ENCODE peak calls at places on chromosomes 6 and 20, in seven cellular contexts. One of them, this sample, is unnamed. For H3K4me1 and H3K27me3, the result is how much of the 10 kb centered on the place peaks cover.

GRCh38 chr6:23180504-23181293 is 611.3 kb downstream of the HDGFL1 start:
- DNase-seq in HepG2: no peak
- DNase-seq in effector memory CD4-positive, alpha-beta T cell: no peak
- DNase-seq in GM23248: peak
- DNase-seq in neuronal stem cell: peak
- DNase-seq in ascending aorta: no peak
- DNase-seq in left ventricle myocardium inferior: peak
- DNase-seq in this sample: no peak

GRCh38 chr6:162917506-162917905 is 189.7 kb downstream of the PACRG start:
- DNase-seq in HepG2: no peak
- DNase-seq in effector memory CD4-positive, alpha-beta T cell: no peak
- DNase-seq in GM23248: peak
- DNase-seq in neuronal stem cell: no peak
- DNase-seq in ascending aorta: no peak
- DNase-seq in left ventricle myocardium inferior: no peak
- DNase-seq in this sample: no peak

GRCh38 chr6:20583447-20583806 is 49.2 kb downstream of the CDKAL1 start:
- DNase-seq in HepG2: no peak
- DNase-seq in effector memory CD4-positive, alpha-beta T cell: no peak
- DNase-seq in GM23248: no peak
- DNase-seq in neuronal stem cell: no peak
- DNase-seq in ascending aorta: no peak
- DNase-seq in left ventricle myocardium inferior: no peak
- DNase-seq in this sample: no peak

GRCh38 chr6:152185158-152185574 is 377.7 kb downstream of the ESR1 start:
- DNase-seq in HepG2: no peak
- DNase-seq in effector memory CD4-positive, alpha-beta T cell: no peak
- DNase-seq in GM23248: no peak
- DNase-seq in neuronal stem cell: no peak
- DNase-seq in ascending aorta: no peak
- DNase-seq in left ventricle myocardium inferior: no peak
- DNase-seq in this sample: no peak

GRCh38 chr20:51322164-51322707 is 220.3 kb downstream of the NFATC2 start:
- DNase-seq in HepG2: no peak
- DNase-seq in effector memory CD4-positive, alpha-beta T cell: no peak
- DNase-seq in GM23248: no peak
- DNase-seq in neuronal stem cell: no peak
- DNase-seq in ascending aorta: no peak
- DNase-seq in left ventricle myocardium inferior: no peak
- DNase-seq in this sample: no peak

GRCh38 chr6:35181933-35182612 is 31.7 kb upstream of the SCUBE3 start:
- DNase-seq in HepG2: no peak
- DNase-seq in effector memory CD4-positive, alpha-beta T cell: no peak
- DNase-seq in GM23248: peak
- DNase-seq in neuronal stem cell: no peak
- DNase-seq in ascending aorta: peak
- DNase-seq in left ventricle myocardium inferior: peak
- DNase-seq in this sample: no peak

GRCh38 chr6:99495466-99495865 is 19.8 kb downstream of the USP45 start:
- DNase-seq in HepG2: no peak
- DNase-seq in effector memory CD4-positive, alpha-beta T cell: no peak
- DNase-seq in GM23248: peak
- DNase-seq in neuronal stem cell: no peak
- DNase-seq in ascending aorta: no peak
- DNase-seq in left ventricle myocardium inferior: no peak
- DNase-seq in this sample: no peak

GRCh38 chr20:16069416-16070010 is 503.7 kb downstream of the KIF16B start:
- DNase-seq in HepG2: no peak
- DNase-seq in effector memory CD4-positive, alpha-beta T cell: no peak
- DNase-seq in GM23248: no peak
- DNase-seq in neuronal stem cell: no peak
- DNase-seq in ascending aorta: no peak
- DNase-seq in left ventricle myocardium inferior: no peak
- DNase-seq in this sample: no peak

GRCh38 chr6:79076881-79077641 is 993 bp downstream of the PHIP start:
- DNase-seq in HepG2: peak
- DNase-seq in effector memory CD4-positive, alpha-beta T cell: peak
- DNase-seq in GM23248: peak
- DNase-seq in neuronal stem cell: peak
- DNase-seq in ascending aorta: peak
- DNase-seq in left ventricle myocardium inferior: peak
- DNase-seq in this sample: peak

GRCh38 chr20:51188941-51189340 is 166.0 kb upstream of the KCNG1 start:
- DNase-seq in HepG2: no peak
- DNase-seq in effector memory CD4-positive, alpha-beta T cell: no peak
- DNase-seq in GM23248: no peak
- DNase-seq in neuronal stem cell: no peak
- DNase-seq in ascending aorta: no peak
- DNase-seq in left ventricle myocardium inferior: no peak
- DNase-seq in this sample: no peak

DNA sequence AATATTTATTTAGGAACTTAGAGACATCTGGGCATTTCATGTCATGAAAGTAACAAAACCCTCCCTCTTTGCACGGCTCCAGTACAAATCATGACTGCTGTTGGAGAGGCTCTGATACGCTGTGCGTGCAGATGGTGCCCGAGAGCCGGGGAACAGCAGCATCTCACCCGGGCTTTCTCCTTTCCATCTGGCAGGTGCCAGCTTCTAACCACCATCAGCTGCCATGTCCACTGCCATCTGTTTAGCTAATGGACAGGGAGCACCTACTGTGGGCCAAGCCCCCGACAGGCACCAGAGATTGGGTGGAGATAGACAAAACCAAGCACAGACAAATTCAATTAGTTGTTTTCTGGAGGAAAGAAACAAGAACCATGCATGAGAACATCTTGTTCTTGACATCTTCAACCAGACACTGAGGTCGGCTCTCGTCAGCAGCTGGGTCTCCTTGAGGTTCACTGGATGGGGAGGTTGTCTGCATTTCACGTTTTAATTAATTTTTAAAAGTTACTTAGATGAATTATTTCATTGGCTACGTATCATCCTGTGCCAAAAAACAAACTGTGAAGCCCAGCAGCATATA is 323.7 kb downstream of the THBS2 start:
- DNase-seq in HepG2: no peak
- DNase-seq in effector memory CD4-positive, alpha-beta T cell: no peak
- DNase-seq in GM23248: no peak
- DNase-seq in neuronal stem cell: no peak
- DNase-seq in ascending aorta: no peak
- DNase-seq in left ventricle myocardium inferior: no peak
- DNase-seq in this sample: no peak
- H3K27ac ChIP-seq in HepG2: no peak
- H3K27ac ChIP-seq in effector memory CD4-positive, alpha-beta T cell: no peak
- H3K27ac ChIP-seq in GM23248: no peak
- H3K27ac ChIP-seq in neuronal stem cell: no peak
- H3K27ac ChIP-seq in ascending aorta: no peak
- H3K27ac ChIP-seq in left ventricle myocardium inferior: no peak
- H3K27ac ChIP-seq in this sample: no peak

DNA sequence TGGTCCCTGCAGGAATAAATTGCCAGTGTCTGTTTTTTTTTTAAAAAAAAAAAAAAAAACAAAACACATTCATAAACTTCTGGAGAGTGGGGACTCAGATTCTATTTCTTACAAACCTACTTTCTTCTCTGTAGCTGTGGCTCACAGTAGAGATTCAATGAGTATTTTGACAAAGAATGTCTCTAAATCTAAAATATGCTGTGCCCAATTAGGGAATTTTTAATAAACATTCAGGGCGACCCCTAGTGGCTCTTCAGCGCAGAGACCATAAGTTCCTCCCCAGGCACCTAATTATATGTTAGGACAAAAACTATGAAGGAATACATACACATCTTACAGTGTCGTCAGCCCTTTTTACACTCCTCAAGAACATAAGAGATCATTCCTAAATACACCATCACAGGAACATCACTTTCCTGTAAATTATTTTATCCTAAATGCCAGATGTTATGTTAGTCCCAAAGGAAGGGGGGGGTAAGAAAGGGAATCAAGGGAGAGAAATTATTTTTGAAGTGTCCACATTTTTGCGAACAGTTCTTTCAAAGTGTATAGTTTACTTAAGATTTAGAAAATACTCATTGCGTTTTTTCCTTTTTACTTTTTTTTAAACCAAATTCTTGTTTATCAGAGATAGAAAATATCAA is 21.8 kb upstream of the NAA20 start:
- DNase-seq in HepG2: peak
- DNase-seq in effector memory CD4-positive, alpha-beta T cell: no peak
- DNase-seq in GM23248: peak
- DNase-seq in neuronal stem cell: no peak
- DNase-seq in ascending aorta: no peak
- DNase-seq in left ventricle myocardium inferior: no peak
- DNase-seq in this sample: no peak
- H3K4me1 ChIP-seq in HepG2: under half
- H3K4me1 ChIP-seq in effector memory CD4-positive, alpha-beta T cell: under half
- H3K4me1 ChIP-seq in GM23248: half or more
- H3K4me1 ChIP-seq in neuronal stem cell: under half
- H3K4me1 ChIP-seq in ascending aorta: under half
- H3K4me1 ChIP-seq in left ventricle myocardium inferior: half or more
- H3K4me1 ChIP-seq in this sample: under half

GRCh38 chr6:148965287-148965686 is 218.5 kb downstream of the UST start:
- DNase-seq in HepG2: no peak
- DNase-seq in effector memory CD4-positive, alpha-beta T cell: no peak
- DNase-seq in GM23248: peak
- DNase-seq in neuronal stem cell: no peak
- DNase-seq in ascending aorta: no peak
- DNase-seq in left ventricle myocardium inferior: no peak
- DNase-seq in this sample: no peak
- H3K27me3 ChIP-seq in HepG2: under half
- H3K27me3 ChIP-seq in effector memory CD4-positive, alpha-beta T cell: under half
- H3K27me3 ChIP-seq in GM23248: under half
- H3K27me3 ChIP-seq in neuronal stem cell: under half
- H3K27me3 ChIP-seq in ascending aorta: under half
- H3K27me3 ChIP-seq in left ventricle myocardium inferior: under half
- H3K27me3 ChIP-seq in this sample: under half

DNA sequence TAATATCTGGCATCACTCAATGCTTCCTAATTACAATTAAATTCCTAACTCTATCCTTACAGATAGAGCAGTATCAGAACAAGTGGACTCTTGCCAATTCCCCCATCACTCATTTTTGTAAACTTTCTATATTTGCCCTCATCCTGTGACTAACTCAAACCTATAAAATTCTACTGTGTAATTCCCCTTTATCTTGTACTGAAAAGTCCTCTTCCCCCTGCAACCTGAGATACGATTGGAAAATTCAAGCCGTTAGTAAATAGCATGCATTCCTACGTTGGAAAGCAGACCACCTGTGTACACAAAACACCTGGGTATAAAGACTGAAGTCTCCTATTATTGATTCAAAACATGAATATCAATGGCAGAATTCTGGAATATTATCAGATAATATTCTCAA is 70.4 kb upstream of the KCNQ5 start:
- DNase-seq in HepG2: no peak
- DNase-seq in effector memory CD4-positive, alpha-beta T cell: no peak
- DNase-seq in GM23248: no peak
- DNase-seq in neuronal stem cell: no peak
- DNase-seq in ascending aorta: no peak
- DNase-seq in left ventricle myocardium inferior: no peak
- DNase-seq in this sample: no peak
- H3K27ac ChIP-seq in HepG2: no peak
- H3K27ac ChIP-seq in effector memory CD4-positive, alpha-beta T cell: no peak
- H3K27ac ChIP-seq in GM23248: peak
- H3K27ac ChIP-seq in neuronal stem cell: no peak
- H3K27ac ChIP-seq in ascending aorta: no peak
- H3K27ac ChIP-seq in left ventricle myocardium inferior: no peak
- H3K27ac ChIP-seq in this sample: no peak

DNA sequence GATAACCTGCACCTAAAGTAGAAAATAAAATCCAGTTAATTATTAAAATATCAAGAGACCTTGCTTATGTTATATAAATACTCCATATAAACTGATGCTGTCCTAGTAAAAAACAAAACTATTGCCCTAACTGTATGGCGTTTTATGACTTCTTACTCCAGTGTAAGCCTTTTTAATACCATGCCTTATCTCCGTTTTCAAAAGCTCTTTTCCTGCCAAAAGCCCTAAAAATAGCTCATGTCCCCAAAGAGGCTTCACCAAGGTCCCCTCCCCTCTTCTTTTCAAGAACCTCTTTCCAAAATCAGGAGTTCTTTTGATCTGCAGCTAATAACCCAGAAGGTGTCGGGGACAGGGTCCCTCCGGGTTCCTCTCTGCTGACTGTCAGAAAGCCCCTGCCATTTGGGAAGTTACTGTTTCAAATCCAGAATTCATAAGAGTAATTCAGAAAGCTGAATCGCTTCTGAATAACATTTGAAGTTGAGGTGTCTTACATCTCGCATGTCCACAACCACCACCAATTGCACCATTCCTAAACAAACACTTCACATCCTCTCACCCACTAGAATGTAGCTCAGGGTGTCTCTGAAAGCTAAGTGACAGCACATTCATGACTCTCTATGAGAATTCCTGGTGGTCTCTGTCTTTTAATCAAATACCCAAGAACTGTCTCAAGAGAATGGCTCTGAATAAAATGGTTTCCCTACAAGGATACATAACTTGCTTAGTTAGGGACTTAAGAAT is 13.3 kb downstream of the TASP1 start:
- DNase-seq in HepG2: no peak
- DNase-seq in effector memory CD4-positive, alpha-beta T cell: no peak
- DNase-seq in GM23248: no peak
- DNase-seq in neuronal stem cell: no peak
- DNase-seq in ascending aorta: no peak
- DNase-seq in left ventricle myocardium inferior: no peak
- DNase-seq in this sample: no peak
- H3K4me1 ChIP-seq in HepG2: under half
- H3K4me1 ChIP-seq in effector memory CD4-positive, alpha-beta T cell: under half
- H3K4me1 ChIP-seq in GM23248: under half
- H3K4me1 ChIP-seq in neuronal stem cell: under half
- H3K4me1 ChIP-seq in ascending aorta: under half
- H3K4me1 ChIP-seq in left ventricle myocardium inferior: under half
- H3K4me1 ChIP-seq in this sample: under half

This sample was measured in CD8-positive, alpha-beta T cell.